ENCODE peak calls at places on chromosomes 6 and 20, in seven cellular contexts. S is PC-3; I is uterus; O is breast epithelium; T is CD8-positive, alpha-beta T cell; W is colonic mucosa; G is left lung. V is an unnamed sample. For H3K9me3, the result is how much of the 10 kb centered on the place peaks cover.

GRCh38 chr6:168603234-168603633 is 162.2 kb downstream of the SMOC2 start:
- DNase-seq in S (no peak), I (no peak), O (no peak), T (no peak), W (no peak), G (no peak), V (no peak)

GRCh38 chr20:44073011-44073674 is 113.8 kb downstream of the JPH2 start:
- DNase-seq in S (no peak), I (no peak), O (peak), T (no peak), W (no peak), G (peak), V (no peak)

GRCh38 chr6:72321741-72322140 is 300.1 kb upstream of the KCNQ5 start:
- DNase-seq in S (no peak), I (no peak), O (no peak), T (no peak), W (no peak), G (no peak), V (no peak)

GRCh38 chr20:25214824-25215223 is 19.3 kb downstream of the ENTPD6 start:
- DNase-seq in S (no peak), I (no peak), O (no peak), T (no peak), W (no peak), G (no peak), V (no peak)

GRCh38 chr6:9412951-9413559 is 977.7 kb upstream of the SLC35B3 start:
- DNase-seq in S (peak), I (no peak), O (no peak), T (no peak), W (peak), G (no peak), V (peak)

GRCh38 chr6:108782231-108783041 is 65.8 kb upstream of the ARMC2 start:
- DNase-seq in S (peak), I (peak), O (peak), T (peak), W (peak), G (peak), V (peak)

GRCh38 chr6:2861071-2861821 is 19.6 kb upstream of the SERPINB1 start:
- DNase-seq in S (no peak), I (no peak), O (no peak), T (no peak), W (no peak), G (no peak), V (no peak)

GRCh38 chr6:64714073-64714472 is 993.0 kb downstream of the EYS start:
- DNase-seq in S (no peak), I (no peak), O (no peak), T (no peak), W (no peak), G (no peak), V (no peak)

GRCh38 chr20:17202668-17203067 is 24.2 kb upstream of the PCSK2 start:
- DNase-seq in S (peak), I (no peak), O (no peak), T (no peak), W (no peak), G (no peak), V (no peak)

GRCh38 chr6:121008553-121008952 is 325.7 kb downstream of the TBC1D32 start:
- DNase-seq in S (no peak), I (no peak), O (no peak), T (no peak), W (no peak), G (no peak), V (no peak)

GRCh38 chr20:53654932-53655674 is 61.5 kb upstream of the ZNF217 start:
- DNase-seq in S (peak), I (no peak), O (peak), T (no peak), W (peak), G (no peak), V (no peak)

GRCh38 chr20:59179988-59180387 is 16.4 kb downstream of the ZNF831 start:
- DNase-seq in S (no peak), I (no peak), O (no peak), T (no peak), W (no peak), G (no peak), V (no peak)

GRCh38 chr6:118770112-118770788 is 118.9 kb upstream of the CEP85L start:
- DNase-seq in S (peak), I (no peak), O (no peak), T (no peak), W (no peak), G (no peak), V (no peak)

GRCh38 chr6:119986934-119987549 is 637.5 kb upstream of the MAN1A1 start:
- DNase-seq in S (no peak), I (no peak), O (no peak), T (no peak), W (no peak), G (no peak), V (no peak)

GRCh38 chr6:138945354-138945753 is 42.7 kb downstream of the REPS1 start:
- DNase-seq in S (peak), I (no peak), O (no peak), T (no peak), W (no peak), G (no peak), V (no peak)

GRCh38 chr20:462199-462991 is at the start of gene TBC1D20:
- DNase-seq in S (peak), I (peak), O (peak), T (peak), W (peak), G (peak), V (peak)

GRCh38 chr6:133093957-133094356 is 147.2 kb upstream of the EYA4 start:
- DNase-seq in S (peak), I (no peak), O (no peak), T (no peak), W (no peak), G (no peak), V (no peak)

GRCh38 chr6:7671581-7671980 is 54.3 kb upstream of the BMP6 start:
- DNase-seq in S (no peak), I (no peak), O (no peak), T (no peak), W (no peak), G (no peak), V (no peak)

GRCh38 chr6:138030872-138031271 is 76.3 kb downstream of the PERP start:
- DNase-seq in S (no peak), I (no peak), O (no peak), T (no peak), W (no peak), G (no peak), V (no peak)

GRCh38 chr6:21531393-21531792 is 62.2 kb upstream of the SOX4 start:
- DNase-seq in S (no peak), I (no peak), O (no peak), T (no peak), W (no peak), G (no peak), V (no peak)

GRCh38 chr20:35385733-35386132 is 26.0 kb downstream of the UQCC1 start:
- DNase-seq in S (no peak), I (no peak), O (no peak), T (no peak), W (no peak), G (no peak), V (no peak)

GRCh38 chr20:62840244-62841197 is 21.1 kb downstream of the TCFL5 start:
- DNase-seq in S (peak), I (no peak), O (no peak), T (no peak), W (peak), G (peak), V (no peak)

GRCh38 chr6:35718911-35719381 is 17.9 kb upstream of the ARMC12 start:
- DNase-seq in S (no peak), I (peak), O (no peak), T (no peak), W (no peak), G (no peak), V (no peak)

GRCh38 chr6:25963426-25964123 is 973 bp downstream of the TRIM38 start:
- DNase-seq in S (peak), I (no peak), O (no peak), T (no peak), W (peak), G (no peak), V (no peak)

GRCh38 chr6:91634791-91635190 is 1047.9 kb upstream of the MAP3K7 start:
- DNase-seq in S (peak), I (no peak), O (no peak), T (no peak), W (no peak), G (no peak), V (no peak)

GRCh38 chr6:130778946-130779657 is 48.1 kb upstream of the SMLR1 start:
- DNase-seq in S (peak), I (peak), O (no peak), T (no peak), W (no peak), G (no peak), V (no peak)

GRCh38 chr20:13610205-13610604 is 28.5 kb downstream of the TASP1 start:
- DNase-seq in S (no peak), I (no peak), O (no peak), T (no peak), W (no peak), G (no peak), V (no peak)

GRCh38 chr6:62652692-62653328 is 366.8 kb upstream of the KHDRBS2 start:
- DNase-seq in S (no peak), I (no peak), O (no peak), T (no peak), W (no peak), G (no peak), V (no peak)

GRCh38 chr20:42276718-42277117 is 658.5 kb upstream of the CHD6 start:
- DNase-seq in S (no peak), I (no peak), O (no peak), T (no peak), W (no peak), G (no peak), V (no peak)

GRCh38 chr6:28383235-28384142 is 16.1 kb downstream of the ZSCAN12 start:
- DNase-seq in S (peak), I (peak), O (peak), T (peak), W (peak), G (peak), V (peak)

GRCh38 chr6:29376003-29376402 is 912 bp upstream of the OR12D3 start:
- DNase-seq in S (peak), I (no peak), O (no peak), T (no peak), W (no peak), G (no peak), V (no peak)

GRCh38 chr6:135438907-135439535 is 58.5 kb downstream of the AHI1 start:
- DNase-seq in S (peak), I (no peak), O (no peak), T (no peak), W (no peak), G (no peak), V (no peak)

GRCh38 chr6:81216668-81217067 is 535.8 kb downstream of the TENT5A start:
- DNase-seq in S (no peak), I (no peak), O (no peak), T (no peak), W (no peak), G (no peak), V (no peak)

GRCh38 chr6:98769546-98769945 is 64.8 kb upstream of the POU3F2 start:
- DNase-seq in S (peak), I (no peak), O (no peak), T (no peak), W (peak), G (no peak), V (no peak)

DNA sequence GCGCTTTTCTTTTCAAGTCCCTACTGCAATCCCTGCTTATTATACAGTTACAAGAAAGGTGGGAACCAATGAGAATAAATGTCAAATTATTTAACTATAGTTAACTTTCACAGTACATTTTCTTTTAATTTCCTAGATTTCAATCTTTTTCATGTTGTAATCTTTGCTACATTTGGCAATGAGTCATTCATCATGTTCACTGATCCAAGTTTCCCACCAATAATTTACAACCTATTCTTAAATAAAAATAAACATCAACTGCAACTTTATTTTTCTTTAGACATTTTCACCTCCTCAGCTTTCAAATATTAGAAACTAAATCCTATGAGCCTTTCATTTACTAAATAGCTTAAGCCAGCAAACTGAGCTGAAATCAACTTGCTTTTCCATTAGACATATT is 541.3 kb upstream of the BTBD3 start:
- DNase-seq in S (no peak), I (no peak), O (no peak), T (no peak), W (no peak), G (no peak), V (no peak)
- H3K27ac ChIP-seq in S (no peak), I (no peak), O (no peak), T (no peak), W (no peak), G (no peak), V (no peak)

GRCh38 chr6:364609-365540 is 26.7 kb upstream of the IRF4 start:
- DNase-seq in S (no peak), I (no peak), O (no peak), T (no peak), W (no peak), G (peak), V (no peak)
- H3K9me3 ChIP-seq in S (under half), I (under half), O (under half), T (under half), W (under half), G (under half), V (under half)

GRCh38 chr6:23414204-23414501 is 711.9 kb upstream of the NRSN1 start:
- DNase-seq in S (peak), I (no peak), O (no peak), T (no peak), W (no peak), G (no peak), V (no peak)
- TF ChIP-seq CTCF in S (peak), I (peak), O (no peak), T (no peak), W (no peak), G (no peak), V (no peak)

GRCh38 chr20:36808317-36809257 is 35.0 kb upstream of the DSN1 start:
- DNase-seq in S (peak), I (peak), O (no peak), T (peak), W (peak), G (peak), V (peak)
- H3K27ac ChIP-seq in S (peak), I (no peak), O (no peak), T (no peak), W (peak), G (no peak), V (no peak)

DNA sequence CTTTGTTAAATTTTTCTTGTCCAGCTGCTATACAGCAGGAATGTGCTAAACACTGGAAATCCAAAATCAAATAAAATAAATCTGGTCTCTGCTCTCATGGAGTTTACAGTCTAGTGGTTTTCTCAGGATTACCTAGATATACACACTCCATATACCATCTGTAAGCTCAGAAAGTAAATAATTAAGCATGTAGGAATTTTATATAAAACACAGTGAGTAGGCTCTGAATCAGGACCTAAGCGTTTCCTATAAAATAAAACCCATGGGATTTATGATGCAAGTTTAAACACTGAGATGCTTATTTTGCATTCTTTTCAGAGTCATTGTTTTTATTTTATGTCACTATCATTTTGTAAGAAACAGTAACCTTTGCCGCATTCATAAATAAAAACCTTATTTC is 29.7 kb upstream of the UFL1 start:
- DNase-seq in S (peak), I (no peak), O (no peak), T (no peak), W (no peak), G (no peak), V (no peak)
- H3K9me3 ChIP-seq in S (under half), I (under half), O (under half), T (under half), W (under half), G (half or more), V (under half)

GRCh38 chr20:51042657-51043247 is 19.8 kb upstream of the KCNG1 start:
- DNase-seq in S (peak), I (no peak), O (no peak), T (no peak), W (no peak), G (no peak), V (no peak)
- TF ChIP-seq CTCF in S (peak), I (no peak), O (no peak), T (no peak), W (no peak), G (no peak), V (no peak)

GRCh38 chr6:157035576-157035975 is 258.4 kb downstream of the ARID1B start:
- DNase-seq in S (no peak), I (no peak), O (no peak), T (no peak), W (no peak), G (no peak), V (no peak)
- H3K27ac ChIP-seq in S (no peak), I (no peak), O (peak), T (no peak), W (no peak), G (peak), V (no peak)

V was measured in CD4-positive, alpha-beta T cell.